ENCODE peak calls at places on chromosomes 6 and 20, in six cellular contexts. S, V, O, T, Q and K are unnamed samples.

GRCh38 chr6:34447915-34448314 is 18.0 kb upstream of the PACSIN1 start:
- DNase-seq in T (peak; percentile 26), O (no peak), Q (no peak), V (peak; percentile 26), S (no peak), K (peak; percentile 24)

GRCh38 chr20:25299801-25300200 is 51.9 kb downstream of the PYGB start:
- DNase-seq in S (peak; percentile 63), V (no peak), O (no peak), Q (peak; percentile 75), T (no peak), K (no peak)

GRCh38 chr6:56849876-56850275 is 105.0 kb upstream of the BEND6 start:
- DNase-seq in O (no peak), Q (peak; percentile 66), V (no peak), T (no peak), S (peak; percentile 72), K (no peak)

GRCh38 chr6:108755257-108756240 is 92.7 kb upstream of the ARMC2 start:
- DNase-seq in Q (no peak), T (no peak), O (no peak), S (no peak), V (no peak), K (no peak)

GRCh38 chr20:33647603-33648395 is 14.3 kb upstream of the C20orf144 start:
- DNase-seq in Q (peak; percentile 95), S (peak; percentile 38), O (no peak), V (no peak), T (no peak), K (no peak)

GRCh38 chr6:34572021-34572420 is 15.9 kb upstream of the SPDEF start:
- DNase-seq in O (no peak), T (no peak), V (no peak), Q (no peak), S (no peak), K (no peak)

GRCh38 chr6:149075616-149076354 is 241.7 kb upstream of the TAB2 start:
- DNase-seq in O (no peak), T (no peak), Q (no peak), V (peak; percentile 17), S (peak; percentile 21), K (no peak)

GRCh38 chr6:161644521-161644920 is 370.7 kb upstream of the AGPAT4 start:
- DNase-seq in O (no peak), T (no peak), S (no peak), Q (peak; percentile 67), V (no peak), K (no peak)

GRCh38 chr6:125212377-125212776 is 58.8 kb downstream of the TPD52L1 start:
- DNase-seq in S (no peak), O (no peak), Q (peak; percentile 46), V (no peak), T (no peak), K (no peak)

GRCh38 chr20:19515074-19515473 is 243.0 kb upstream of the RIN2 start:
- DNase-seq in V (no peak), S (no peak), T (no peak), O (no peak), Q (no peak), K (no peak)

GRCh38 chr6:127146935-127147334 is 28.5 kb downstream of the RSPO3 start:
- DNase-seq in T (no peak), V (no peak), S (peak; percentile 85), O (no peak), Q (peak; percentile 87), K (no peak)

GRCh38 chr6:36683145-36683655 is 4.7 kb downstream of the CDKN1A start:
- DNase-seq in O (no peak), V (no peak), Q (peak; percentile 26), T (no peak), S (no peak), K (no peak)

GRCh38 chr6:135498178-135498841 is 770 bp upstream of the AHI1 start:
- DNase-seq in O (peak; percentile 29), S (peak; percentile 81), V (peak; percentile 64), T (peak; percentile 85), Q (peak; percentile 89), K (peak; percentile 24)

GRCh38 chr20:3980260-3981131 is 34.9 kb downstream of the RNF24 start:
- DNase-seq in V (no peak), O (no peak), T (peak; percentile 73), Q (peak; percentile 20), S (peak; percentile 59), K (peak; percentile 9)

GRCh38 chr6:89297695-89298351 is 17.3 kb downstream of the GABRR2 start:
- DNase-seq in T (no peak), O (peak; percentile 19), S (peak; percentile 98), Q (peak; percentile 96), V (no peak), K (no peak)

GRCh38 chr20:8616792-8617191 is 452.1 kb upstream of the PLCB4 start:
- DNase-seq in O (no peak), Q (no peak), S (no peak), V (no peak), T (no peak), K (no peak)

GRCh38 chr6:6861995-6862394 is 245.8 kb upstream of the RREB1 start:
- DNase-seq in O (no peak), Q (no peak), V (no peak), T (no peak), S (no peak), K (no peak)

GRCh38 chr6:7532232-7532631 is 9.2 kb upstream of the DSP start:
- DNase-seq in V (peak; percentile 62), O (no peak), S (no peak), T (no peak), Q (no peak), K (no peak)

GRCh38 chr20:16528078-16528477 is 45.2 kb downstream of the KIF16B start:
- DNase-seq in S (peak; percentile 94), T (no peak), V (peak; percentile 9), O (no peak), Q (peak; percentile 79), K (no peak)

GRCh38 chr20:47359533-47360206 is 3.2 kb upstream of the ZMYND8 start:
- DNase-seq in O (no peak), T (no peak), V (no peak), Q (no peak), S (no peak), K (no peak)

GRCh38 chr20:54217762-54218161 is 9.9 kb downstream of the PFDN4 start:
- DNase-seq in T (no peak), S (no peak), V (no peak), O (no peak), Q (no peak), K (no peak)

GRCh38 chr6:33723576-33724085 is 12.1 kb upstream of the UQCC2 start:
- DNase-seq in S (no peak), Q (no peak), O (no peak), V (no peak), T (no peak), K (no peak)